ENCODE peak calls at places on chromosomes 6 and 20, in nine cellular contexts. O is stimulated activated CD4-positive, alpha-beta T cell treated with anti-CD3 and anti-CD28 coated beads, TNF-alpha, amount 100 ng/mL, for 4 hours; D is IMR-90; L is H54; J is renal cortical epithelial cell; N is SK-N-SH; E is NCI-H2171; F is mammary epithelial cell; R is progenitor cell of endocrine pancreas. I is an unnamed sample.

GRCh38 chr6:33599413-33599911 is 19.4 kb upstream of the BAK1 start:
- DNase-seq in O (no peak), D (peak), L (no peak), J (peak), N (no peak), E (no peak), F (peak), R (no peak), I (no peak)

GRCh38 chr20:63027425-63028389 is 20.9 kb upstream of the BHLHE23 start:
- DNase-seq in O (no peak), D (no peak), L (peak), J (no peak), N (peak), E (peak), F (no peak), R (no peak), I (no peak)

GRCh38 chr20:13299401-13299800 is 78.3 kb downstream of the ISM1 start:
- DNase-seq in O (no peak), D (no peak), L (no peak), J (no peak), N (no peak), E (peak), F (no peak), R (no peak), I (no peak)

GRCh38 chr6:112468359-112468758 is 121.2 kb downstream of the RFPL4B start:
- DNase-seq in O (no peak), D (peak), L (no peak), J (peak), N (no peak), E (no peak), F (peak), R (no peak), I (peak)

GRCh38 chr6:41199427-41200246 is 1.3 kb downstream of the TREML2 start:
- DNase-seq in O (no peak), D (no peak), L (no peak), J (no peak), N (no peak), E (no peak), F (no peak), R (no peak), I (no peak)

GRCh38 chr6:163671355-163671754 is 256.8 kb downstream of the QKI start:
- DNase-seq in O (no peak), D (no peak), L (no peak), J (no peak), N (no peak), E (no peak), F (no peak), R (no peak), I (no peak)

GRCh38 chr20:23269954-23270353 is 80.6 kb upstream of the NXT1 start:
- DNase-seq in O (no peak), D (no peak), L (no peak), J (no peak), N (no peak), E (no peak), F (no peak), R (no peak), I (no peak)

GRCh38 chr20:10303852-10304251 is 85.2 kb downstream of the SNAP25 start:
- DNase-seq in O (no peak), D (no peak), L (no peak), J (no peak), N (no peak), E (no peak), F (no peak), R (no peak), I (no peak)

GRCh38 chr6:88302769-88303230 is 136.7 kb upstream of the CNR1 start:
- DNase-seq in O (no peak), D (no peak), L (no peak), J (peak), N (no peak), E (no peak), F (no peak), R (no peak), I (peak)

GRCh38 chr6:78093861-78094360 is 441.1 kb downstream of the MEI4 start:
- DNase-seq in O (no peak), D (no peak), L (no peak), J (no peak), N (no peak), E (no peak), F (no peak), R (no peak), I (no peak)

GRCh38 chr6:133609404-133610270 is 279.3 kb upstream of the TCF21 start:
- DNase-seq in O (no peak), D (peak), L (peak), J (peak), N (no peak), E (no peak), F (peak), R (no peak), I (peak)

GRCh38 chr20:34200020-34200419 is 41.2 kb upstream of the ASIP start:
- DNase-seq in O (no peak), D (no peak), L (no peak), J (no peak), N (no peak), E (no peak), F (no peak), R (no peak), I (no peak)

GRCh38 chr20:45229264-45230056 is 8.3 kb downstream of the SEMG2 start:
- DNase-seq in O (no peak), D (no peak), L (peak), J (no peak), N (peak), E (no peak), F (peak), R (no peak), I (no peak)

GRCh38 chr6:44655368-44656342 is 268.1 kb downstream of the CDC5L start:
- DNase-seq in O (peak), D (peak), L (peak), J (peak), N (peak), E (peak), F (peak), R (peak), I (peak)